ENCODE peak calls at places on chromosome 3, in four cellular contexts. One of them, this sample, is unnamed.

GRCh38 chr3:193248848-193249468 is 7.9 kb downstream of the PLAAT1 start:
- DNase-seq in B cell: no peak
- DNase-seq in iPS-NIHi11: no peak
- DNase-seq in pons: no peak
- DNase-seq in this sample: no peak

GRCh38 chr3:192445768-192446644 is 281.3 kb downstream of the FGF12 start:
- DNase-seq in pons: peak; percentile 83
- DNase-seq in iPS-NIHi11: no peak
- DNase-seq in B cell: no peak
- DNase-seq in this sample: peak; percentile 8

GRCh38 chr3:1908651-1909445 is 189.8 kb upstream of the CNTN4 start:
- DNase-seq in B cell: no peak
- DNase-seq in iPS-NIHi11: no peak
- DNase-seq in pons: peak; percentile 22
- DNase-seq in this sample: no peak

GRCh38 chr3:16490062-16490641 is 23.3 kb downstream of the RFTN1 start:
- DNase-seq in pons: no peak
- DNase-seq in iPS-NIHi11: no peak
- DNase-seq in B cell: peak; percentile 6
- DNase-seq in this sample: no peak

GRCh38 chr3:134641671-134642300 is 9.0 kb downstream of the KY start:
- DNase-seq in iPS-NIHi11: no peak
- DNase-seq in B cell: no peak
- DNase-seq in pons: no peak
- DNase-seq in this sample: no peak

GRCh38 chr3:174358252-174358651 is 500.9 kb upstream of the NAALADL2 start:
- DNase-seq in pons: no peak
- DNase-seq in B cell: no peak
- DNase-seq in iPS-NIHi11: no peak
- DNase-seq in this sample: no peak

GRCh38 chr3:128874481-128875180 is 4.8 kb upstream of the ACAD9 start:
- DNase-seq in B cell: no peak
- DNase-seq in iPS-NIHi11: no peak
- DNase-seq in pons: no peak
- DNase-seq in this sample: no peak

GRCh38 chr3:179729086-179729485 is 76.2 kb downstream of the USP13 start:
- DNase-seq in pons: no peak
- DNase-seq in B cell: no peak
- DNase-seq in iPS-NIHi11: no peak
- DNase-seq in this sample: no peak

GRCh38 chr3:171772427-171773056 is 37.7 kb downstream of the PLD1 start:
- DNase-seq in B cell: no peak
- DNase-seq in iPS-NIHi11: peak; percentile 71
- DNase-seq in pons: peak; percentile 90
- DNase-seq in this sample: peak; percentile 60

GRCh38 chr3:46662771-46663551 is 30.5 kb downstream of the ALS2CL start:
- DNase-seq in iPS-NIHi11: peak; percentile 6
- DNase-seq in B cell: no peak
- DNase-seq in pons: peak; percentile 53
- DNase-seq in this sample: peak; percentile 14

GRCh38 chr3:72085036-72085435 is 300.1 kb upstream of the PROK2 start:
- DNase-seq in pons: no peak
- DNase-seq in B cell: no peak
- DNase-seq in iPS-NIHi11: no peak
- DNase-seq in this sample: no peak

GRCh38 chr3:186290791-186291190 is 71.2 kb downstream of the DGKG start:
- DNase-seq in pons: no peak
- DNase-seq in B cell: no peak
- DNase-seq in iPS-NIHi11: no peak
- DNase-seq in this sample: no peak

GRCh38 chr3:155070932-155071387 is 9.2 kb upstream of the MME start:
- DNase-seq in B cell: no peak
- DNase-seq in iPS-NIHi11: no peak
- DNase-seq in pons: no peak
- DNase-seq in this sample: peak; percentile 92

GRCh38 chr3:161549251-161549650 is 52.6 kb downstream of the OTOL1 start:
- DNase-seq in pons: no peak
- DNase-seq in B cell: no peak
- DNase-seq in iPS-NIHi11: no peak
- DNase-seq in this sample: no peak